ENCODE peak calls at places on chromosomes 3 and 15, in six cellular contexts. T is HCT116, X is HepG2, Z is H1, H is K562, K is GM12878. J is an unnamed sample.

GRCh38 chr3:103295974-103296570 is 861.3 kb downstream of the ZPLD1 start:
- DNase-seq in T (peak), X (peak), Z (no peak), H (no peak), K (no peak), J (no peak)

GRCh38 chr3:4825572-4826236 is 153.5 kb upstream of the BHLHE40 start:
- DNase-seq in T (no peak), X (peak), Z (no peak), H (peak), K (no peak), J (no peak)

GRCh38 chr3:133531981-133532380 is 41.5 kb upstream of the CDV3 start:
- DNase-seq in T (no peak), X (no peak), Z (no peak), H (no peak), K (no peak), J (no peak)

GRCh38 chr3:66409771-66410355 is 91.0 kb downstream of the LRIG1 start:
- DNase-seq in T (no peak), X (no peak), Z (no peak), H (no peak), K (no peak), J (no peak)

GRCh38 chr3:84943379-84943778 is 15.4 kb upstream of the CADM2 start:
- DNase-seq in T (no peak), X (no peak), Z (no peak), H (no peak), K (no peak), J (no peak)

GRCh38 chr3:136209921-136210320 is 13.8 kb upstream of the MSL2 start:
- DNase-seq in T (no peak), X (no peak), Z (no peak), H (no peak), K (no peak), J (no peak)

GRCh38 chr3:194058189-194058571 is 77.8 kb upstream of the HES1 start:
- DNase-seq in T (no peak), X (peak), Z (peak), H (peak), K (no peak), J (peak)

GRCh38 chr15:75420698-75421097 is 30.8 kb downstream of the SIN3A start:
- DNase-seq in T (no peak), X (no peak), Z (no peak), H (no peak), K (no peak), J (no peak)

GRCh38 chr3:41118461-41119385 is 80.6 kb upstream of the CTNNB1 start:
- DNase-seq in T (no peak), X (no peak), Z (no peak), H (no peak), K (no peak), J (no peak)

GRCh38 chr3:161104561-161105551 is at the start of gene B3GALNT1:
- DNase-seq in T (no peak), X (no peak), Z (peak), H (peak), K (no peak), J (peak)

GRCh38 chr3:71616571-71617021 is 33.1 kb upstream of the FOXP1 start:
- DNase-seq in T (no peak), X (no peak), Z (no peak), H (no peak), K (no peak), J (no peak)

GRCh38 chr3:85864896-85865295 is 906.1 kb downstream of the CADM2 start:
- DNase-seq in T (no peak), X (no peak), Z (no peak), H (no peak), K (no peak), J (no peak)

DNA sequence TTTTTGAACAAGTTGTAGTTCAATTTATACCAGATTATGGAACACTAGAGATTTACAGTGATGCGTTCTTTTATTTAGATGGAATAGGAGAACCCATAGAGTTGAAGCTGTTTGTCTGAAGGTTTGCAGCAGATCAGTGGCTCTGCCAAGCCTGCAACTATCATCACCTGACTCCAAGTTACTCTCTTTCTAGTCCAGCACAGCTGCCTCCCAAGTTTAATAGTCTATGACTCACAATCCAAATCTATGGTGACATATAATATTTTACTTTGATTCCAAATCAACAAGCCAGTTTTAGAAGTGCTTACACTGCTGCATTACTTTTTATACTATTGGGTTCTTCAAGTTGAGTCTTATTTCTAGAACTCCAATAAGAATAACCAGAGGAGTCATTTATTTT is 400.4 kb downstream of the LPP start:
- DNase-seq in T (no peak), X (no peak), Z (no peak), H (no peak), K (no peak), J (no peak)
- TF ChIP-seq YY1 in T (no peak), X (no peak), Z (no peak), H (no peak), K (no peak), J (no peak)

DNA sequence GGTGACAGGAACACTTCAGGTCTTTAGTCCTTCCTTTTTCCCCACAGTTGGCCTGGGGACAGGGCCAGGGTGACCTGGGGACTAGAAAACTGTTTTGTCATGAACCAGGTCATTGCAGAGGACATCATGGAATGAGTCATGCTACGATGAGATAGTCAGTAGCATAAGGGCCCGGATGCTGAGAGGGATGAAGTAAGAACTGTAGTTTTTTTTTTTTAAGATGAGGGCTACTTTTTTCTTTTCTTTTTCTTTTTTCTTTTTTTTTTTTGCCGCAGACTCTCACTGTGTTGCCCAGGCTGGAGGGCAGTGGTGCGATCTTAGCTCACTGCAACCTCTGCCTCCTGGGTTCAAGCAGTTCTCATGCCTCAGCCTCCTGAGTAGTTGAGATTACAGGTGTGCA is 8.0 kb downstream of the MAP2K5 start:
- DNase-seq in T (no peak), X (no peak), Z (no peak), H (peak), K (no peak), J (no peak)
- TF ChIP-seq ZNF274 in T (no peak), X (no peak), Z (no peak), H (no peak), K (no peak), J (no peak)

GRCh38 chr3:177451277-177451880 is 254.1 kb upstream of the TBL1XR1 start:
- DNase-seq in T (no peak), X (peak), Z (no peak), H (no peak), K (no peak), J (no peak)
- TF ChIP-seq YY1 in T (no peak), X (no peak), Z (no peak), H (no peak), K (no peak), J (no peak)

GRCh38 chr3:99850608-99851007 is 32.9 kb downstream of the CMSS1 start:
- DNase-seq in T (no peak), X (no peak), Z (no peak), H (no peak), K (no peak), J (no peak)
- TF ChIP-seq ZNF274 in T (no peak), X (no peak), Z (no peak), H (no peak), K (no peak), J (no peak)

DNA sequence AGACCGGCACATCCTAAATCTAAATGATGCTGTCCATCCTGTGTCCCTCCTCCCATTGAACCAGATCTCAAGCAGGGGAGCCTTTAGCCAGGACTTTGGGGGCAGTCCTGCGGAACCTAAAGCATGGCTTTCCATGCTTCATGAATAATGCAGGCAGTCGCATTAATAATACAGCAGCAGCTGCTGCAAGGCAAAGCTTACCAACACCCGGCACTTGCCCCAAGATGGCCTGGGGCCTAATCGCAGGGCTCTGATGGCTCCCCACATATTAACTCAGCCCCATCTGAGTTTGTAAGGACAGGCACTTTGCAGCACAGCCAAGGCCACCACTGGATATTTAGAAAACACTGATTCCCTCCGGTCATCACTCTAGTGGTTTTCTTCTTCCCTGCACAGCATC is 114.4 kb downstream of the NTRK3 start:
- DNase-seq in T (no peak), X (no peak), Z (no peak), H (no peak), K (no peak), J (no peak)
- TF ChIP-seq YY1 in T (no peak), X (no peak), Z (no peak), H (no peak), K (no peak), J (no peak)

DNA sequence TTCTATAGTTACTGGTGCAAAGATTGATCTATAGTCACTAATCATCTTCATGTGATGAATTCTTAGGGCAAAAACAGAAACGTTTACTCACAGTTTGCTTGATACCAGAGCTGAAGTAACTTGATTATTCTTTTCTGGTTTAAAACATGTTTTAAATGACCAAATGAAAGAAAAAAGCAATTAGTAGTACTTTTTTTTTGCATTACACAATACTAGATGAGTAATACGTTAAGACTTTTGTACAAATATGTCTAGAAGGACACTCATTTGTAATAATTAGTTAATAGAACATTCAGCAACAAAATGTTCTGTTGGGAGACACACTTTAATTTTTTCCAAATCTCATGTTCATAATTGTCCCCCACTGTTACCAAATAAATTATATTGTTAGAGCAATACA is 523.2 kb downstream of the SOX2 start:
- DNase-seq in T (no peak), X (no peak), Z (no peak), H (no peak), K (no peak), J (no peak)
- TF ChIP-seq ZNF274 in T (no peak), X (no peak), Z (no peak), H (no peak), K (no peak), J (no peak)

GRCh38 chr15:33069161-33069560 is 125.4 kb downstream of the FMN1 start:
- DNase-seq in T (no peak), X (no peak), Z (no peak), H (no peak), K (no peak), J (no peak)

GRCh38 chr15:33068531-33068990 is 126.0 kb downstream of the FMN1 start:
- DNase-seq in T (no peak), X (peak), Z (no peak), H (no peak), K (no peak), J (no peak)

GRCh38 chr15:33066584-33066983 is 127.9 kb downstream of the FMN1 start:
- DNase-seq in T (no peak), X (no peak), Z (no peak), H (no peak), K (no peak), J (no peak)

GRCh38 chr15:33067456-33067855 is 127.1 kb downstream of the FMN1 start:
- DNase-seq in T (no peak), X (no peak), Z (no peak), H (no peak), K (no peak), J (no peak)

DNA sequence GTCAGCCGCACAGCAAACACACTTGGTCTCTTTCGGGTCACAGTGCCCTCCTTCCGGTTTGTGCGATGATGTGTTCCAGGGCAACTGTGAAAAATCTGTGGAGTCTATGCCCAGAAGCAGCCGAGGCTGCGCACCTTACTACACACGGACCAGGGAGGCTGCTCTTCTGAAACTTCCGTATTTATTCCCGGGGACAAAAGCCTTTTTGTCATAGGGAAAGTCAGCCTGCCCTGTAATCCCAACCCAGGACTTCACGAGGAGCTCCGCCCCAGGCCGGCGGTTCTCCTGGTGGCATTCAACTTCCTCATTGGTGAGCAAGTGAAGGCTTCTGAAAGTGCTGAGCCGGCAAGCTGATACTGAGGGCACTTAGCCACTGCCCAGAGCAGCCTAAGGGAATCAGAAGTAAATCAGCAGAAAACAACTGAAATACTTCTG is 126.5 kb downstream of the FMN1 start:
- DNase-seq in T (no peak), X (peak), Z (no peak), H (no peak), K (no peak), J (no peak)
- TF ChIP-seq YY1 in T (no peak), X (no peak), Z (no peak), H (no peak), K (no peak), J (no peak)

GRCh38 chr3:13706451-13706850 is 157.5 kb downstream of the FBLN2 start:
- DNase-seq in T (no peak), X (no peak), Z (no peak), H (no peak), K (no peak), J (no peak)

GRCh38 chr3:13708871-13709595 is 160.1 kb downstream of the FBLN2 start:
- DNase-seq in T (no peak), X (no peak), Z (no peak), H (no peak), K (no peak), J (no peak)

GRCh38 chr3:13708301-13708700 is 159.4 kb downstream of the FBLN2 start:
- DNase-seq in T (no peak), X (no peak), Z (no peak), H (no peak), K (no peak), J (no peak)

GRCh38 chr3:13706886-13707285 is 158.0 kb downstream of the FBLN2 start:
- DNase-seq in T (no peak), X (no peak), Z (no peak), H (no peak), K (no peak), J (no peak)

GRCh38 chr3:13707456-13707855 is 158.5 kb downstream of the FBLN2 start:
- DNase-seq in T (no peak), X (no peak), Z (no peak), H (no peak), K (no peak), J (no peak)
- TF ChIP-seq ZNF274 in T (no peak), X (no peak), Z (no peak), H (no peak), K (no peak), J (no peak)